ENCODE peak calls at places on chromosomes 2 and 18, in nine cellular contexts. K, R, T, L, Q, X, G, Z and A are unnamed samples.
A peak's percentile ranks its signal among the peaks of the same experiment; 100 is the strongest.

GRCh38 chr2:71901466-71901865 is 246.2 kb downstream of the CYP26B1 start:
- DNase-seq in K (no peak), R (no peak), T (no peak), L (no peak), Q (peak; percentile 31), X (no peak), G (no peak), Z (no peak), A (no peak)

GRCh38 chr2:128408349-128409305 is 90.0 kb upstream of the HS6ST1 start:
- DNase-seq in K (no peak), R (no peak), T (no peak), L (no peak), Q (peak; percentile 63), X (no peak), G (no peak), Z (no peak), A (no peak)

GRCh38 chr2:66575625-66576371 is 140.9 kb downstream of the MEIS1 start:
- DNase-seq in K (no peak), R (no peak), T (no peak), L (no peak), Q (no peak), X (no peak), G (no peak), Z (no peak), A (no peak)

GRCh38 chr2:220779918-220780317 is 792.2 kb downstream of the EPHA4 start:
- DNase-seq in K (no peak), R (no peak), T (no peak), L (no peak), Q (peak; percentile 46), X (no peak), G (no peak), Z (no peak), A (no peak)

GRCh38 chr18:49751427-49752094 is 61.8 kb downstream of the ACAA2 start:
- DNase-seq in K (no peak), R (no peak), T (no peak), L (peak; percentile 42), Q (no peak), X (no peak), G (no peak), Z (no peak), A (no peak)

GRCh38 chr2:112542123-112542973 is at the start of gene POLR1B:
- DNase-seq in K (peak; percentile 79), R (peak; percentile 73), T (peak; percentile 86), L (peak; percentile 74), Q (peak; percentile 88), X (peak; percentile 66), G (peak; percentile 65), Z (peak; percentile 16), A (peak; percentile 82)

GRCh38 chr18:23321996-23322395 is 131.1 kb upstream of the RIOK3 start:
- DNase-seq in K (no peak), R (no peak), T (no peak), L (no peak), Q (no peak), X (no peak), G (no peak), Z (no peak), A (no peak)

GRCh38 chr18:8937112-8937641 is 165.3 kb upstream of the NDUFV2 start:
- DNase-seq in K (no peak), R (no peak), T (no peak), L (no peak), Q (no peak), X (no peak), G (no peak), Z (no peak), A (no peak)

GRCh38 chr2:128457006-128457604 is 138.4 kb upstream of the HS6ST1 start:
- DNase-seq in K (no peak), R (no peak), T (no peak), L (no peak), Q (no peak), X (no peak), G (no peak), Z (no peak), A (no peak)

GRCh38 chr18:34709631-34710429 is at the start of gene DTNA:
- DNase-seq in K (no peak), R (peak; percentile 40), T (no peak), L (no peak), Q (peak; percentile 83), X (no peak), G (no peak), Z (peak; percentile 50), A (no peak)

GRCh38 chr2:222960126-222960525 is 91.9 kb upstream of the KCNE4 start:
- DNase-seq in K (no peak), R (no peak), T (no peak), L (no peak), Q (no peak), X (no peak), G (no peak), Z (no peak), A (peak; percentile 13)

GRCh38 chr2:192236136-192236535 is 41.4 kb upstream of the TMEFF2 start:
- DNase-seq in K (no peak), R (no peak), T (no peak), L (no peak), Q (peak; percentile 51), X (no peak), G (no peak), Z (no peak), A (no peak)

GRCh38 chr2:74567862-74568261 is 13.3 kb downstream of the DOK1 start:
- DNase-seq in K (no peak), R (no peak), T (no peak), L (no peak), Q (peak; percentile 85), X (no peak), G (no peak), Z (peak; percentile 48), A (no peak)

GRCh38 chr2:173451137-173451536 is 96.5 kb downstream of the CDCA7 start:
- DNase-seq in K (no peak), R (no peak), T (no peak), L (no peak), Q (no peak), X (no peak), G (no peak), Z (no peak), A (no peak)

GRCh38 chr2:127733816-127734537 is 32.7 kb downstream of the SFT2D3 start:
- DNase-seq in K (no peak), R (no peak), T (no peak), L (no peak), Q (no peak), X (no peak), G (no peak), Z (no peak), A (no peak)

GRCh38 chr2:197073701-197074433 is 147.4 kb upstream of the PGAP1 start:
- DNase-seq in K (no peak), R (no peak), T (no peak), L (no peak), Q (peak; percentile 37), X (no peak), G (no peak), Z (no peak), A (no peak)

GRCh38 chr2:767440-767839 is 90.2 kb upstream of the TMEM18 start:
- DNase-seq in K (no peak), R (no peak), T (no peak), L (peak; percentile 36), Q (no peak), X (no peak), G (no peak), Z (no peak), A (no peak)

GRCh38 chr2:198762456-198762855 is 695.3 kb downstream of the SATB2 start:
- DNase-seq in K (no peak), R (no peak), T (no peak), L (no peak), Q (peak; percentile 15), X (no peak), G (no peak), Z (no peak), A (no peak)

GRCh38 chr18:36066001-36066400 is 1.4 kb downstream of the RPRD1A start:
- DNase-seq in K (no peak), R (no peak), T (no peak), L (no peak), Q (no peak), X (no peak), G (no peak), Z (no peak), A (no peak)

GRCh38 chr2:8515864-8516533 is 165.9 kb upstream of the ID2 start:
- DNase-seq in K (no peak), R (peak; percentile 97), T (peak; percentile 41), L (peak; percentile 15), Q (no peak), X (no peak), G (no peak), Z (no peak), A (no peak)

GRCh38 chr2:202831241-202831997 is 40.1 kb downstream of the ICA1L start:
- DNase-seq in K (no peak), R (no peak), T (peak; percentile 29), L (peak; percentile 52), Q (peak; percentile 83), X (peak; percentile 33), G (peak; percentile 11), Z (no peak), A (peak; percentile 35)

GRCh38 chr18:62790836-62791772 is 75.8 kb downstream of the PHLPP1 start:
- DNase-seq in K (no peak), R (peak; percentile 56), T (no peak), L (no peak), Q (no peak), X (no peak), G (no peak), Z (no peak), A (no peak)

GRCh38 chr2:95039410-95039809 is 13.9 kb downstream of the MAL start:
- DNase-seq in K (no peak), R (no peak), T (no peak), L (no peak), Q (no peak), X (no peak), G (no peak), Z (no peak), A (no peak)

GRCh38 chr2:233990261-233990798 is 60.2 kb upstream of the SPP2 start:
- DNase-seq in K (no peak), R (no peak), T (peak; percentile 59), L (peak; percentile 86), Q (no peak), X (no peak), G (no peak), Z (no peak), A (no peak)

GRCh38 chr2:43383533-43383932 is 157.1 kb upstream of the ZFP36L2 start:
- DNase-seq in K (no peak), R (no peak), T (no peak), L (no peak), Q (no peak), X (no peak), G (no peak), Z (no peak), A (no peak)

GRCh38 chr2:125526093-125526492 is 1129.9 kb upstream of the GYPC start:
- DNase-seq in K (no peak), R (no peak), T (no peak), L (no peak), Q (no peak), X (no peak), G (no peak), Z (no peak), A (no peak)

GRCh38 chr2:238304116-238304515 is 15.7 kb upstream of the PER2 start:
- DNase-seq in K (no peak), R (no peak), T (no peak), L (no peak), Q (no peak), X (no peak), G (no peak), Z (no peak), A (no peak)

GRCh38 chr2:198304859-198305258 is 500.5 kb downstream of the PLCL1 start:
- DNase-seq in K (no peak), R (no peak), T (no peak), L (no peak), Q (no peak), X (no peak), G (no peak), Z (no peak), A (no peak)

GRCh38 chr18:78017869-78018268 is 768.2 kb downstream of the GALR1 start:
- DNase-seq in K (no peak), R (no peak), T (no peak), L (no peak), Q (no peak), X (no peak), G (no peak), Z (no peak), A (no peak)

GRCh38 chr2:98747888-98748287 is 17.0 kb upstream of the MGAT4A start:
- DNase-seq in K (no peak), R (no peak), T (no peak), L (no peak), Q (no peak), X (no peak), G (no peak), Z (no peak), A (no peak)

GRCh38 chr2:232435805-232436204 is 20.1 kb upstream of the ALPI start:
- DNase-seq in K (peak; percentile 45), R (no peak), T (no peak), L (no peak), Q (no peak), X (no peak), G (no peak), Z (no peak), A (no peak)